ENCODE peak calls at places on chromosomes 16 and 17, in four cellular contexts. One of them, this sample, is unnamed.
A peak's percentile ranks its signal among the peaks of the same experiment; 100 is the strongest.

GRCh38 chr17:51720439-51720838 is 438.1 kb downstream of the CA10 start:
- DNase-seq in PC-9: no peak
- DNase-seq in fibroblast of lung: no peak
- DNase-seq in right lobe of liver: no peak
- DNase-seq in this sample: no peak

GRCh38 chr16:69929480-69929879 is 21.7 kb upstream of the CLEC18A start:
- DNase-seq in right lobe of liver: no peak
- DNase-seq in PC-9: no peak
- DNase-seq in fibroblast of lung: no peak
- DNase-seq in this sample: no peak

GRCh38 chr17:19327039-19327776 is 35.3 kb downstream of the B9D1 start:
- DNase-seq in PC-9: peak; percentile 86
- DNase-seq in fibroblast of lung: peak; percentile 95
- DNase-seq in right lobe of liver: peak; percentile 29
- DNase-seq in this sample: no peak

GRCh38 chr17:57210224-57210553 is 46.1 kb upstream of the MSI2 start:
- DNase-seq in right lobe of liver: no peak
- DNase-seq in fibroblast of lung: peak; percentile 35
- DNase-seq in PC-9: no peak
- DNase-seq in this sample: no peak

GRCh38 chr17:49031965-49032928 is 35.1 kb downstream of the IGF2BP1 start:
- DNase-seq in right lobe of liver: no peak
- DNase-seq in PC-9: peak; percentile 70
- DNase-seq in fibroblast of lung: peak; percentile 65
- DNase-seq in this sample: peak; percentile 23

GRCh38 chr16:11236855-11237254 is 19.1 kb downstream of the SOCS1 start:
- DNase-seq in PC-9: no peak
- DNase-seq in fibroblast of lung: no peak
- DNase-seq in right lobe of liver: no peak
- DNase-seq in this sample: no peak

GRCh38 chr16:400061-400540 is 1.6 kb upstream of the DECR2 start:
- DNase-seq in PC-9: no peak
- DNase-seq in fibroblast of lung: no peak
- DNase-seq in right lobe of liver: no peak
- DNase-seq in this sample: peak; percentile 38

GRCh38 chr17:53353919-53354351 is 468.8 kb upstream of the KIF2B start:
- DNase-seq in fibroblast of lung: peak; percentile 2
- DNase-seq in right lobe of liver: no peak
- DNase-seq in PC-9: no peak
- DNase-seq in this sample: peak; percentile 33

DNA sequence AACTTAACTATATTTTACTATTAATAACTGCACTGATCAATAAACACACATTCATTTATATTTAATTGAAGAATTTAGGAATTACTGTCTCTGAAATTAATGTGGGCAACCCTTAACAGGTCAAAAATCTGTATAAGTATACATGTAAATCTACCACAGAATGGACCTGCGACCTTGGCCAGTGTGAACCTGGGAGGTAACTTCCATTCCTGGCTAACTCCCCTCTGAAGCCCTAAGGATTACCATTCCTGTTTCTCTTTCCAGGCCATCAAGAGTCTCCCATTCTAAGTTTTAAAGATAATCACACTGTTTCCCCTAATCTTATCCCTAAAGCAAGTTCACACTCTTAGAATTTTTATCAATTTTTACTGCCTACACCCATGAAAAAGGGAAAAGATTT is 58.1 kb downstream of the SMURF2 start:
- DNase-seq in right lobe of liver: no peak
- DNase-seq in PC-9: no peak
- DNase-seq in fibroblast of lung: no peak
- DNase-seq in this sample: no peak
- H3K4me1 ChIP-seq in right lobe of liver: no peaks in the 10 kb centered on the region
- H3K4me1 ChIP-seq in PC-9: no peaks in the 10 kb centered on the region
- H3K4me1 ChIP-seq in fibroblast of lung: peaks cover 2% of the 10 kb centered on the region
- H3K4me1 ChIP-seq in this sample: no peaks in the 10 kb centered on the region

DNA sequence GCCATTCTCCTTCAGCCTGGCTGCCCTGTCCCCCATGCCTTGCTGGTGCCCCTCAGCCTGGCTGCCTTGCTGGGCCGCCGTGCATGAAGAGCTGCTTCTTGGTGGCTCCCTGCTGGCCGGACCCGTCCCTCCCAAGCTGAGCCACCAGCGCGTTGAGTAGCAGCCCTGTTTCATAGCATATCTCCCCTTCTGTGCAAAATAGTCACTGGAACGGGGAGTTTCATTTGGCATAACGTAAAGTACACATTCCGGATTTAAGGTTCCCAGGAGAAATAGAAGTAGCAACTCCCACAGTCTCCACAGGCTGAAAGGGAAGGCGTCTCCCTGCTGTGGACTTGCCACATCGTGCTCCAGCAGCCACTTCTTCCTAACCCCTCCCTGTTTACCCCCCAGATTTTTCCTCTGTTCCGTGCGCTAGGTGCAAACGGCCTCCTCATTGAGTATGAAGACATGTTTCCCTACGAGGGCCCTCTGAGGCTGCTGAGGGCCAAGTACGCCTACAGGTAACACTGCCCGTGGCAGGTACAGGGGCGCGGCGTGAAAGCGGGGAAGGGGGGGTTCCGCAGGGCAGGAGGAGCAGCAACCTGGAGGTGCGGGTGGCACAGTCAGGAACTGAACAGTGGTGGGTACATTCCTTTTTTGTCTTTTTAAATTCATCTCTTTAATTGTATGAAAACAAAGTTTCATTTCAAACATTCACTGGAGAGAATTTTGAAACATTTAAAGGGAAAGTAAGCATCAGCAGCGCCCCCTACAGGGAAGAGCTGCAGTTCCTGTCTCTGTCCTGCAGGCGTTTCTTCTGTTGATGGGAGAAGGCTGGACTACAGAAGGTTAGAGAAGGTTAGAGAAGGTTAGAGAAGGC is 5.8 kb upstream of the OGFOD3 start:
- DNase-seq in right lobe of liver: no peak
- DNase-seq in PC-9: no peak
- DNase-seq in fibroblast of lung: peak; percentile 19
- DNase-seq in this sample: no peak
- TF ChIP-seq CTCF in right lobe of liver: peak; percentile 39
- TF ChIP-seq CTCF in PC-9: peak; percentile 76
- TF ChIP-seq CTCF in fibroblast of lung: peak; percentile 53
- TF ChIP-seq CTCF in this sample: peak; percentile 14

DNA sequence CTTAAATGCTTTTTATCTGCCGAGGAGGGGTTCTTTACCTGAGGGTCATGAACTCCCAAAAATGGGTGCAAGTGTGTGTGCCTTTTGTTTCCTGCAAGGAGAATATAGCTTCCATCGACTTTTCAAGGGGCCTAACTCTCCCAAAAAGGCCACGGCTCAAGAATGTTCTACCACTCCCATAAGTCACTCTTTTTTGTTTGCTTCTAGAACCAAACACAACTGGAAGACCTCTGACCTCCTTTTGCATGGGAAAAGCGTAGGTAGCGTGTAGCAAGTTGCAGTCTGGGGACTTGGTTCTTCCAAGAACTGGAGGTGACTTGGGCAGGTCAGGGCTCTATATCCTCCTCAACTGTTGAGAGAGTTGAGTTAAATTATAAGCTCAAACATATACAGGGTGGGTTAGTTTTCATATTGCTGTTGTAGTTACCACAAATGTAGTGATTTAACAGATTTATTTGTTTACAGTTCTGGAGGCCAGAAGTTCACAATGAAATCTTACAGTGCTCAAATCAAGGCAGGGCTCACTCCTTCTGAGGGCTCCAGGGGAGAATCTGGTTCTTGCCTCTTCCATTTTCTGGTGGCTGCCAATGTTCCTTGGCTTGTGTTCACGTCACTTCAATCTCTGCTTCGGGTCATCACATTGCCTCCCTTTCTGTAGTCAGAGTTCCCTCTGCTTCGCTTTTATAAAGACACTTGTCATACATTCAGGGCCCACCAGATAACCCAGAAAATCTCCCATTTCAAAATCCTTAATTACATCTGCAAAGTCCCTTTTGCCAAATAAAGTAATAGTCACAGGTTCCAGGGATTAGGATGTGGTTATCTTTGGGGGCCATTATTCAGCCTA is 1.4 kb downstream of the TMEM97 start:
- DNase-seq in right lobe of liver: no peak
- DNase-seq in PC-9: no peak
- DNase-seq in fibroblast of lung: no peak
- DNase-seq in this sample: no peak
- H3K4me3 ChIP-seq in right lobe of liver: peak overlapping the region; percentile 75
- H3K4me3 ChIP-seq in PC-9: peak overlapping the region; percentile 75
- H3K4me3 ChIP-seq in fibroblast of lung: peak overlapping the region; percentile 75
- H3K4me3 ChIP-seq in this sample: peak overlapping the region; percentile 43

DNA sequence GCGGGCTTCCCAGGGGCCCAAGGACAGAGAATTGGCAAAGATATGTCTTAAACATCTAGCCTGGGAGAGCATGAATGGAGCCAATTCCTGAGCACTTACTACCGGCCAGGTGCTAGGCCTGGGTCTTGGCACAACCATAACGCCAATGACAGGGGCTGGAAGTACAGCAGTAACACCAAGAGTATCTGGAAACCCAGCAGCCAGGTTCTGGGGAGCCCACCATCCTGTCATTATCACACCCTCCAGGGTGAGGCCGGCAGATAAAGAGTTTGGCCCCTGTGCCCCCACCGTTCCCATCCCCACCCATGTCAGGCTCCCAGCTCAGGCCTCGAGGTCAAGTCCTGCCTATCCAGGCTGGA is 512 bp upstream of the TMC8 start:
- DNase-seq in right lobe of liver: no peak
- DNase-seq in PC-9: no peak
- DNase-seq in fibroblast of lung: no peak
- DNase-seq in this sample: no peak
- H3K4me1 ChIP-seq in right lobe of liver: no peaks in the 10 kb centered on the region
- H3K4me1 ChIP-seq in PC-9: peaks cover 19% of the 10 kb centered on the region
- H3K4me1 ChIP-seq in fibroblast of lung: peaks cover 2% of the 10 kb centered on the region
- H3K4me1 ChIP-seq in this sample: peaks cover 8% of the 10 kb centered on the region

This sample was measured in pancreas.